ENCODE peak calls at places on chromosomes 3 and 15, in seven cellular contexts. O is upper lobe of right lung, G is heart right ventricle, A is ascending aorta, D is PC-3, J is OCI-LY7, L is sigmoid colon. C is an unnamed sample. For H3K4me1, the result is how much of the 10 kb centered on the place peaks cover.

GRCh38 chr15:86155551-86155950 is 75.9 kb downstream of the AGBL1 start:
- DNase-seq in G (no peak), J (no peak), O (no peak), A (no peak), D (no peak), L (no peak), C (no peak)

GRCh38 chr3:11212301-11212613 is 58.0 kb downstream of the HRH1 start:
- DNase-seq in G (no peak), A (no peak), D (peak), L (peak), J (no peak), O (no peak), C (no peak)

GRCh38 chr15:35753486-35753885 is 207.5 kb upstream of the DPH6 start:
- DNase-seq in G (no peak), O (no peak), J (no peak), A (no peak), D (peak), L (no peak), C (no peak)

GRCh38 chr3:124821356-124821755 is 65.8 kb downstream of the ITGB5 start:
- DNase-seq in G (no peak), D (no peak), J (no peak), O (no peak), A (no peak), L (no peak), C (no peak)

GRCh38 chr3:23324745-23325144 is 121.6 kb downstream of the UBE2E2 start:
- DNase-seq in J (peak), L (no peak), A (no peak), D (peak), G (no peak), O (no peak), C (no peak)

GRCh38 chr3:87069963-87070362 is 79.0 kb upstream of the VGLL3 start:
- DNase-seq in O (no peak), L (no peak), D (no peak), A (no peak), J (no peak), G (no peak), C (no peak)

GRCh38 chr15:101712078-101712477 is 12.2 kb downstream of the TARS3 start:
- DNase-seq in L (no peak), J (no peak), O (no peak), A (no peak), G (no peak), D (no peak), C (no peak)

GRCh38 chr3:87801409-87801808 is 257.4 kb downstream of the CGGBP1 start:
- DNase-seq in G (no peak), L (no peak), A (no peak), O (no peak), D (no peak), J (no peak), C (no peak)

GRCh38 chr3:173743512-173743911 is 346.0 kb downstream of the NLGN1 start:
- DNase-seq in D (no peak), G (no peak), O (no peak), A (no peak), J (no peak), L (no peak), C (no peak)

GRCh38 chr15:43877371-43877770 is 50.6 kb downstream of the WDR76 start:
- DNase-seq in G (peak), L (no peak), O (no peak), A (no peak), D (no peak), J (no peak), C (no peak)

GRCh38 chr3:169118666-169119370 is 544.7 kb downstream of the MECOM start:
- DNase-seq in G (no peak), L (no peak), J (no peak), D (no peak), A (no peak), O (no peak), C (no peak)

GRCh38 chr3:50150863-50151686 is 4.0 kb upstream of the SEMA3F start:
- DNase-seq in O (no peak), D (no peak), L (no peak), A (no peak), G (no peak), J (no peak), C (no peak)

GRCh38 chr3:120088622-120089021 is 5.6 kb downstream of the GSK3B start:
- DNase-seq in L (no peak), D (no peak), O (no peak), J (no peak), A (no peak), G (no peak), C (no peak)

GRCh38 chr3:194572131-194572789 is 61.0 kb downstream of the TMEM44 start:
- DNase-seq in A (peak), L (peak), J (no peak), D (no peak), O (peak), G (peak), C (peak)

GRCh38 chr3:16789344-16790100 is 95.2 kb upstream of the PLCL2 start:
- DNase-seq in D (no peak), J (peak), A (no peak), G (no peak), O (no peak), L (no peak), C (no peak)

GRCh38 chr3:107847791-107848190 is 243.0 kb downstream of the CD47 start:
- DNase-seq in O (no peak), D (no peak), A (no peak), J (no peak), L (no peak), G (no peak), C (no peak)

GRCh38 chr3:134650431-134651346 is at the start of gene KY:
- DNase-seq in O (peak), L (no peak), A (no peak), J (no peak), G (peak), D (no peak), C (no peak)

GRCh38 chr15:62999923-63000484 is 42.5 kb upstream of the TPM1 start:
- DNase-seq in O (no peak), A (no peak), L (no peak), G (no peak), D (no peak), J (no peak), C (no peak)

GRCh38 chr3:95172549-95172948 is 1109.7 kb downstream of the NSUN3 start:
- DNase-seq in O (no peak), L (no peak), A (no peak), G (no peak), J (no peak), D (no peak), C (no peak)

GRCh38 chr15:70512772-70513362 is 250.5 kb downstream of the UACA start:
- DNase-seq in J (peak), G (no peak), O (no peak), D (peak), A (no peak), L (no peak), C (no peak)

GRCh38 chr3:141407043-141407442 is 38.7 kb downstream of the ZBTB38 start:
- DNase-seq in J (no peak), L (peak), G (peak), D (no peak), A (no peak), O (no peak), C (peak)

GRCh38 chr3:6578526-6578925 is 282.4 kb upstream of the GRM7 start:
- DNase-seq in A (no peak), J (no peak), D (no peak), L (no peak), O (no peak), G (no peak), C (no peak)

GRCh38 chr3:105533955-105534354 is 167.2 kb downstream of the ALCAM start:
- DNase-seq in O (no peak), J (no peak), D (no peak), G (no peak), A (no peak), L (no peak), C (no peak)

DNA sequence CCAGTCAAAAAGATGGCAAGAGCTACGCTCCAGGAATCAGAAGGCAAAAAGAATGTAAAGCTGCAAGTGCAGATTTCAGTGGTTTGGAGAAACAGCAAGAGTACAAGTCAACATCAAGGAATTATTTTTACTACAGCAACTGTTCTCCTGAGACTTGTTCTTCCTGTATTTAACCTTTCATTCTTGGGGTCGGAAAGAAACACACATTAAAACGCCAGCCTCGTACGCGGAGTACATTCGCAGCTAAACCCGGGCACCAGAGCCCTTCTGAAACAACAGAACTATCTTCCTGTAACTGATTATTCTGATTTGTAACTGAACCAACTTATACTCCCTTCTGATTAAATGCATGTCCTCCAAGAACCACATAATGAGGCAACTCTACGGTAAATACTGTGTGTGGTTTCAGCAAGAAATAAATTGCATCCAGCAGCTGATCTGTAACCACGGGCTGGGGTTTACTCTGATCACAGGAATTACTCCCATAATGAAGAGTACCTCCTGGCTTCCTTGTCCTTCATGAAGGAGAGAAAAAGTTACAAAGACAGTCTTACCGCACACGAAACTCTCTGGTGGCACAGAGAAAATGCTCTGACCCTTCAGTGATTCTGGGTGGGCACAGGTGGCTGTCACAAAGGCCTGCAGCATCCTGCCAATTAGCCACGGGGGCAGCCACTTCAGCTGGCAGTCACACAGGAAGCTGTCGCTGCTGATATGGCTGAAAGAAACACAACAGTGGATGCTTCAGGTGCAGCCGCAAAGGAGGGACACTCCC is 107.1 kb downstream of the LRIG1 start:
- DNase-seq in L (peak), A (no peak), O (no peak), G (no peak), D (no peak), J (peak), C (peak)
- H3K27ac ChIP-seq in L (no peak), A (peak), O (no peak), G (peak), D (no peak), J (no peak), C (peak)

GRCh38 chr3:42019953-42020260 is 58.0 kb upstream of the ULK4 start:
- DNase-seq in O (no peak), G (no peak), D (no peak), L (no peak), A (no peak), J (no peak), C (no peak)
- H3K4me1 ChIP-seq in O (half or more), G (under half), D (under half), L (half or more), A (under half), J (half or more), C (under half)

GRCh38 chr3:171511450-171511849 is 51.2 kb upstream of the TNIK start:
- DNase-seq in A (no peak), L (no peak), G (no peak), D (no peak), J (no peak), O (no peak), C (no peak)
- H3K27ac ChIP-seq in A (no peak), L (no peak), G (no peak), D (no peak), J (no peak), O (no peak), C (no peak)

DNA sequence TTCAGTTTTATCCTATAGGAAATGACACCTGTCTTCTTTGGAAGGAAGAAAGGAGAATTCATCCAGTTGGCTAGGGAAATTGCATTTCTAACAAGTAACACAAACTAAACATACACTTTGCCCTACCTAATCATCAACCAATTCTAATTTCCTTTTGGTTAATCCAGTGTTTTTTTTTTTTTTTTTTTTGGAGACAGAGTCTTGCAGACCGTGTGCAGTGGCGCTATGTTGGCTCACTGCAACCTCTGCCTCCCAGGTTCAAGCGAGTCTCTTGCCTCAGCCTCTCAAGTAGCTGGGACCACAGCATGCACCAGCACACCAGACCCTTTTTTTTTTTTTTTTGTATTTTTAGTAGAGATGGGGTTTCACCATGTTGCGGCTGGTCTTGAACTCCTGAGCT is 14.0 kb downstream of the PDE12 start:
- DNase-seq in O (no peak), D (no peak), A (no peak), G (no peak), L (no peak), J (no peak), C (no peak)
- H3K4me1 ChIP-seq in O (under half), D (under half), A (under half), G (under half), L (under half), J (under half), C (under half)

C was measured in tibial artery.